ENCODE peak calls at places on chromosomes 4 and X, in four cellular contexts. I is cardiac fibroblast, V is H9, N is fibroblast of mammary gland. C is an unnamed sample.

GRCh38 chrX:134990475-134991473 is at the start of gene SMIM10:
- DNase-seq in I (peak), V (peak), N (peak), C (peak)

GRCh38 chr4:183876268-183876934 is 28.7 kb upstream of the STOX2 start:
- DNase-seq in I (peak), V (no peak), N (peak), C (peak)

GRCh38 chr4:112664611-112665010 is 27.7 kb downstream of the LARP7 start:
- DNase-seq in I (no peak), V (no peak), N (peak), C (peak)

GRCh38 chrX:52577464-52578173 is 60.8 kb upstream of the XAGE1B start:
- DNase-seq in I (no peak), V (no peak), N (no peak), C (no peak)

GRCh38 chrX:6053126-6053625 is 175.5 kb downstream of the NLGN4X start:
- DNase-seq in I (no peak), V (no peak), N (no peak), C (no peak)

GRCh38 chr4:65416875-65417274 is 253.4 kb downstream of the EPHA5 start:
- DNase-seq in I (peak), V (peak), N (no peak), C (peak)

GRCh38 chr4:142550955-142551354 is 295.1 kb downstream of the INPP4B start:
- DNase-seq in I (no peak), V (no peak), N (no peak), C (no peak)

GRCh38 chrX:120741452-120741851 is 111.6 kb upstream of the C1GALT1C1 start:
- DNase-seq in I (no peak), V (no peak), N (no peak), C (peak)

GRCh38 chrX:144006811-144007210 is 122.9 kb downstream of the UBE2NL start:
- DNase-seq in I (peak), V (no peak), N (peak), C (peak)

GRCh38 chr4:168139336-168139735 is 47.0 kb downstream of the ANXA10 start:
- DNase-seq in I (peak), V (no peak), N (peak), C (peak)

GRCh38 chr4:102252171-102252570 is 93.1 kb downstream of the SLC39A8 start:
- DNase-seq in I (no peak), V (no peak), N (no peak), C (no peak)

GRCh38 chr4:109675843-109676242 is 27.4 kb downstream of the CASP6 start:
- DNase-seq in I (no peak), V (no peak), N (no peak), C (no peak)

GRCh38 chrX:134670241-134670811 is 12.1 kb upstream of the PLAC1 start:
- DNase-seq in I (peak), V (no peak), N (peak), C (peak)

GRCh38 chrX:19556202-19556601 is 40.9 kb upstream of the MAP3K15 start:
- DNase-seq in I (no peak), V (no peak), N (no peak), C (no peak)

GRCh38 chrX:50471390-50471789 is 765 bp upstream of the DGKK start:
- DNase-seq in I (no peak), V (peak), N (no peak), C (no peak)

GRCh38 chrX:71068052-71068918 is at the start of gene SNX12:
- DNase-seq in I (peak), V (peak), N (peak), C (peak)
- TF ChIP-seq CTCF in I (no peak), V (no peak), N (no peak), C (no peak)

DNA sequence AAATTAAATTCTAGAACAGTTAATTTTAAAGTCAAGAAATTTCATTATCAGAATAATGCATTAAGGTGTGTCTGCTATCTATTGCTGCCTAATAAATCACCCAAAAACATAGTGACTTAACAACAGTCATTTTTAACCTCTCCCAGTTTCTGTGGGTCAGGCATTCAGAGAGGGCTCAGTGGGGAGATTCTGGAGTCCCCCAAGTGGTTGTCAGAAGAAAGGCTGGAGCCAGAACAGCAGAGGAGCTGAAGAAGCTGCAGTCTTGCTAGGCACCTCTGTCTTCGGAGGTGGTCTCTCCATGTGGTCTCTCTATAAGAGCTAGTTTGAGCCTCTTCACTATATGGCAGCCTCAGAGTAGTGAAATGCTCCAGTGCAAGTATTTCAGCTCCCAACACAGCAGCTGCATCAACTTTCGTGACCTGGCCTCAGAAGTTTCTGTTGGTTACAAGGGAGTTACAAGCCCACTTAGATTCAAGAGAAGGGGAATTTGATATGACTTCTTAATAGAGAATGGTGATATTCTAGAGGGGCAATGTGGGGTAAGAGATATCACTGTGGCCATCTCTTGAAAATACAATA is 9.4 kb upstream of the HOPX start:
- DNase-seq in I (no peak), V (no peak), N (no peak), C (no peak)
- TF ChIP-seq CTCF in I (no peak), V (peak), N (no peak), C (no peak)

DNA sequence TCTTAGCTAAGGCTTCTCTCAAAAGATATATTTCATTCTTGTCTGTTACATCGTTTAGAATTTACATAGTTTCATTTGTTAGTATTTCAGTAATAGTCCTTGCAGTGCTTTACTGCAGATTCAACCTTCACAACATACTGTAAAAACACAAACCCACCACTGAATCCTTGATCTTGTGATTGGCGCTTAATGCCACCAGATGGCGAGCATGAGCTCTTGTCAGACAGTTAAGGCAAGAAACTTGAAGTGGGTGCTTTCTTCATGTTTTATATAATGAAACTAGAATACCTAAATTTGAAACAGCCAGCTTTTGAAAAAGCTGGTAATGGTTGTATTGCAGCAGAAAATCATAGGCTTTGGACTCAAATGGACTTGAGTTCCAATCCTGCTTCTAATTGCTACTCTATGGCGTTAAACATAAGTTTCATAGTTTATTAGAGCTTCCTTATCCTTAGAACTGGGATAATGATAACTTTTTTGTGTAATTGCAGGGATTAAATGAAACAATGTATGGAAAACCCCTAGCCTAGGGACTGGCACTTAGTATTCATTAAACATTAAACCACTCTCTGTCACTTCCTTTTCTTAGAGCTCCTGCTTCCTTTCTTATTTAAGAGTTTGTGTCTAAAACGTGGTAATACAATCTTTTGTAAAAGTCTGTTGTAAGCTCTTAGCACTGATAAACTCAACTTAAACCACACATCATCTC is 95.1 kb downstream of the USP9X start:
- DNase-seq in I (peak), V (peak), N (peak), C (peak)
- TF ChIP-seq CTCF in I (peak), V (peak), N (peak), C (peak)

GRCh38 chr4:3464911-3465697 is 2.0 kb downstream of the DOK7 start:
- DNase-seq in I (no peak), V (no peak), N (no peak), C (no peak)

GRCh38 chr4:3464349-3464905 is 1.3 kb downstream of the DOK7 start:
- DNase-seq in I (no peak), V (no peak), N (no peak), C (no peak)

GRCh38 chr4:3466691-3467600 is 3.8 kb downstream of the DOK7 start:
- DNase-seq in I (no peak), V (no peak), N (no peak), C (no peak)

GRCh38 chr4:3467601-3468031 is 4.5 kb downstream of the DOK7 start:
- DNase-seq in I (no peak), V (no peak), N (no peak), C (no peak)

GRCh38 chr4:3465698-3466671 is 2.9 kb downstream of the DOK7 start:
- DNase-seq in I (no peak), V (peak), N (peak), C (no peak)
- TF ChIP-seq CTCF in I (peak), V (peak), N (peak), C (no peak)